ENCODE peak calls at places on chromosomes 1 and 21, in seven cellular contexts. Z is sigmoid colon, K is IMR-90, C is breast epithelium, I is A549, A is tibial nerve, M is uterus. Q is an unnamed sample.
A peak's percentile ranks its signal among the peaks of the same experiment; 100 is the strongest.

GRCh38 chr1:167083066-167083682 is 7.0 kb downstream of the GPA33 start:
- DNase-seq in Z (no peak), K (no peak), C (no peak), I (no peak), A (no peak), M (no peak), Q (no peak)

GRCh38 chr1:43303477-43304286 is 2.9 kb downstream of the TIE1 start:
- DNase-seq in Z (peak; percentile 33), K (no peak), C (no peak), I (no peak), A (no peak), M (no peak), Q (peak; percentile 39)

GRCh38 chr1:156490401-156491032 is 10.1 kb downstream of the MEF2D start:
- DNase-seq in Z (no peak), K (no peak), C (no peak), I (peak; percentile 44), A (no peak), M (peak; percentile 57), Q (no peak)

GRCh38 chr1:212791261-212791675 is 309 bp downstream of the NSL1 start:
- DNase-seq in Z (no peak), K (peak; percentile 65), C (no peak), I (peak; percentile 79), A (peak; percentile 14), M (no peak), Q (no peak)

GRCh38 chr1:156781585-156782186 is 14.4 kb downstream of the PRCC start:
- DNase-seq in Z (peak; percentile 47), K (peak; percentile 67), C (no peak), I (no peak), A (no peak), M (no peak), Q (peak; percentile 3)

GRCh38 chr1:12433323-12434053 is 184.5 kb downstream of the DHRS3 start:
- DNase-seq in Z (peak; percentile 79), K (peak; percentile 67), C (no peak), I (no peak), A (peak; percentile 44), M (peak; percentile 59), Q (peak; percentile 71)

GRCh38 chr1:173017792-173018191 is 32.9 kb downstream of the TNFSF18 start:
- DNase-seq in Z (no peak), K (no peak), C (no peak), I (no peak), A (no peak), M (no peak), Q (no peak)

GRCh38 chr21:34367320-34367935 is 3.6 kb downstream of the KCNE2 start:
- DNase-seq in Z (peak; percentile 69), K (peak; percentile 82), C (peak; percentile 75), I (peak; percentile 26), A (peak; percentile 77), M (peak; percentile 47), Q (peak; percentile 31)

GRCh38 chr1:85607913-85608250 is 27.3 kb downstream of the CCN1 start:
- DNase-seq in Z (no peak), K (peak; percentile 53), C (no peak), I (no peak), A (no peak), M (no peak), Q (no peak)

GRCh38 chr1:10917513-10918454 is 94.7 kb upstream of the TARDBP start:
- DNase-seq in Z (no peak), K (no peak), C (no peak), I (no peak), A (no peak), M (no peak), Q (no peak)

GRCh38 chr1:71045463-71046028 is 2.1 kb downstream of the PTGER3 start:
- DNase-seq in Z (no peak), K (no peak), C (no peak), I (no peak), A (no peak), M (no peak), Q (no peak)

GRCh38 chr21:15249285-15249993 is 184.6 kb upstream of the NRIP1 start:
- DNase-seq in Z (no peak), K (peak; percentile 26), C (no peak), I (no peak), A (no peak), M (no peak), Q (no peak)

GRCh38 chr1:66951513-66951912 is 26.7 kb downstream of the MIER1 start:
- DNase-seq in Z (no peak), K (peak; percentile 90), C (no peak), I (no peak), A (no peak), M (no peak), Q (no peak)

GRCh38 chr1:33155877-33156538 is 25.8 kb downstream of the TRIM62 start:
- DNase-seq in Z (no peak), K (no peak), C (no peak), I (no peak), A (no peak), M (no peak), Q (no peak)

GRCh38 chr1:191752342-191752741 is 405.9 kb upstream of the RGS18 start:
- DNase-seq in Z (no peak), K (no peak), C (no peak), I (no peak), A (no peak), M (no peak), Q (no peak)

GRCh38 chr1:108729481-108729880 is 16.8 kb downstream of the FNDC7 start:
- DNase-seq in Z (no peak), K (no peak), C (no peak), I (no peak), A (no peak), M (no peak), Q (no peak)

GRCh38 chr1:41504126-41505035 is 19.9 kb upstream of the EDN2 start:
- DNase-seq in Z (no peak), K (peak; percentile 68), C (no peak), I (no peak), A (no peak), M (no peak), Q (no peak)

GRCh38 chr1:17156108-17156507 is 36.9 kb upstream of the PADI2 start:
- DNase-seq in Z (no peak), K (peak; percentile 52), C (no peak), I (no peak), A (no peak), M (no peak), Q (no peak)

GRCh38 chr1:54985556-54985955 is 5.1 kb downstream of the TMEM61 start:
- DNase-seq in Z (no peak), K (no peak), C (no peak), I (no peak), A (no peak), M (no peak), Q (no peak)

GRCh38 chr1:101683561-101683960 is 313.2 kb downstream of the OLFM3 start:
- DNase-seq in Z (no peak), K (no peak), C (no peak), I (no peak), A (no peak), M (no peak), Q (no peak)

GRCh38 chr1:28890435-28890834 is 23.9 kb upstream of the EPB41 start:
- DNase-seq in Z (no peak), K (no peak), C (no peak), I (no peak), A (no peak), M (no peak), Q (no peak)

GRCh38 chr1:4468386-4468785 is 186.0 kb upstream of the AJAP1 start:
- DNase-seq in Z (no peak), K (no peak), C (no peak), I (no peak), A (no peak), M (no peak), Q (no peak)

GRCh38 chr1:112701227-112702066 is 5.5 kb downstream of the RHOC start:
- DNase-seq in Z (peak; percentile 58), K (no peak), C (no peak), I (no peak), A (no peak), M (peak; percentile 47), Q (no peak)

DNA sequence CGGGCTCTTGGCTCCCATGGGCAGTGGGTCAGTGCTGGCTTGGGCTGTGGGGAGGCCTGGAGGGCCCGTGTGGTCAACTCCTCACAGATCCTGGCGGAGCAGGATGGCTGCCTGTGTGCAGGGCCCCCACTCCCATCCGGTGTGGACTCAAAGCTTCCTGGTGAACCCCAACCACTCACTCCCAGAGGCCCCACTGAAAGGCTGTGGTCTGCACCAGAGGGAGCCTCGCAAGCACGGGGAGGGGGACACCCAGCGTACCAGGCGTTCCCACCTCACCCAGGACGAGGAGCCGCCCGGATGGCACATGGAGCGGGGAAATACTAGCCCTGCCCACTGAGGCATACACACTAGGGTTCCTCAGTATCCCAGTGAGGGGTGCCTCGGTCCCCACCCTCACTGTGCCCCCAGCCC is 75.4 kb upstream of the ACTRT2 start:
- DNase-seq in Z (peak; percentile 53), K (no peak), C (no peak), I (no peak), A (no peak), M (no peak), Q (no peak)
- H3K9me3 ChIP-seq in Z (no peaks in the 10 kb centered on the region), K (peaks cover 54% of the 10 kb centered on the region), C (peaks cover 6% of the 10 kb centered on the region), I (peaks cover 4% of the 10 kb centered on the region), A (no peaks in the 10 kb centered on the region), M (peaks cover 4% of the 10 kb centered on the region), Q (no peaks in the 10 kb centered on the region)

DNA sequence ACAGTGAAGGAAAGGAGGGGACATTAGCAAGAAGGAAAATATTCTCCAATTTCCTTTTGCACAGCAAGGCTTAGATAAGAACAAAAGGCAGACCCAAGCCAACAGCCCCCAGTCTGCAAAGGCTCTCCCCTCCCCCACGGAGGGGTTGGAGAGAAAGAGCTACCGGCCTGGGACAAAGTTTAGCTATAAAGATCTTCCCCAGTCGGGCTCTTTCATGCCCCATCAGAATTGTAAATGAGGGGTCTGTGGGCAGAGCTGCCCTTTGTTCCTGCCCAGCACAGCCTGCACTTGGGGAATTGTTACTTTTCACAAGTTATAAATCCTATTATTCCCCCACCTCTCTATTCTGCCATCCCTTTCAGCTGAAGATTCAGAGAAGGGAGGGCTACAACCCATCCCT is 3.6 kb downstream of the MYCL start:
- DNase-seq in Z (no peak), K (no peak), C (no peak), I (no peak), A (no peak), M (no peak), Q (no peak)
- H3K4me1 ChIP-seq in Z (no peaks in the 10 kb centered on the region), K (peaks cover 12% of the 10 kb centered on the region), C (no peaks in the 10 kb centered on the region), I (peaks cover 23% of the 10 kb centered on the region), A (peaks cover 7% of the 10 kb centered on the region), M (no peaks in the 10 kb centered on the region), Q (peaks cover 26% of the 10 kb centered on the region)

DNA sequence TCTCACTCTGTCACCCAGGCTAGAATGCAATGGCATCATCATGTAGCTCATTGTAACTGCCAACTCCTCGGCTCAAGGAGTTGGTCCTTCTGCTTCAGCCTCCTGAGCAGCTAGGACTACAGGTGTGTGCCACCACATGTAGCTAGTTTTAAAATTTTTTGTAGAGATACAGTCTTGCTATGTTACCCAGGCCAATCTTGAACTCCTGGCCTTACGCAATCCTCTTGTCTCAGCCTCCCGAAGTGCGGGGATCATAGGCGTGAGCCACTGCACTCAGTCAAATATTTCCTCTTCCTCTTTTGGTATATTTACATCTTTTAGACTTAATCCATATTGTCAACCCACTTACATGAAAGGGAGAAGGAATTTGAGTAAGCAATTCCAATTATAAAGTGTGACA is 121.1 kb downstream of the EVI5 start:
- DNase-seq in Z (no peak), K (no peak), C (no peak), I (no peak), A (no peak), M (no peak), Q (no peak)
- TF ChIP-seq POLR2A in Z (no peak), K (no peak), C (no peak), I (no peak), A (no peak), M (no peak), Q (no peak)

DNA sequence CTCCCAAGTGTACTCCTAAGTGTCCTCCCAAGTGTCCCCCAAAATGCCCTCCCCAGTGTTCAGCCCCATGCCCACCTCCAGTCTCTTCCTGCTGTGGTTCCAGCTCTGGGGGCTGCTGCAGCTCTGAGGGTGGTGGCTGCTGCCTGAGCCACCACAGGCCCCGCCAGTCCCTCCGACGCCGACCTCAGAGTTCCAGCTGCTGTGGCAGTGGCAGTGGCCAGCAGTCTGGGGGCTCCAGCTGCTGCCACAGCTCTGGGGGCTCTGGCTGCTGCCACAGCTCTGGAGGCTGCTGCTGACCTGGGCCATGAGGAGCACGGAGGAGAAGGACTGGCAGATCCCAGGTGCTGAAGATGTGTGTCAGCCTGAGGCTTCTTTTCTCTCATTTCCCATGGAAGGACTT is 993 bp downstream of the LCE5A start:
- DNase-seq in Z (no peak), K (no peak), C (no peak), I (no peak), A (no peak), M (no peak), Q (no peak)
- H3K9me3 ChIP-seq in Z (no peaks in the 10 kb centered on the region), K (no peaks in the 10 kb centered on the region), C (no peaks in the 10 kb centered on the region), I (no peaks in the 10 kb centered on the region), A (no peaks in the 10 kb centered on the region), M (no peaks in the 10 kb centered on the region), Q (no peaks in the 10 kb centered on the region)

Q was measured in Peyer's patch.